ENCODE peak calls at places on chromosome 7, in five cellular contexts. B is SW480, S is bronchial epithelial cell, L is AML-193, N is GM12865. X is an unnamed sample.
A peak's percentile ranks its signal among the peaks of the same experiment; 100 is the strongest.

GRCh38 chr7:27101906-27102577 is 441 bp downstream of the HOXA2 start:
- DNase-seq in B (no peak), S (no peak), L (no peak), N (no peak), X (no peak)

GRCh38 chr7:133510326-133511055 is 257.6 kb downstream of the EXOC4 start:
- DNase-seq in B (no peak), S (peak; percentile 63), L (no peak), N (no peak), X (no peak)

GRCh38 chr7:6367701-6368211 is 80.0 kb downstream of the DAGLB start:
- DNase-seq in B (peak; percentile 62), S (peak; percentile 55), L (no peak), N (no peak), X (peak; percentile 59)

GRCh38 chr7:76333388-76334101 is 25.2 kb downstream of the YWHAG start:
- DNase-seq in B (no peak), S (no peak), L (no peak), N (no peak), X (no peak)

GRCh38 chr7:155470686-155471638 is 13.0 kb downstream of the EN2 start:
- DNase-seq in B (peak; percentile 94), S (no peak), L (no peak), N (no peak), X (no peak)

GRCh38 chr7:93165447-93165846 is 17.3 kb upstream of the SAMD9L start:
- DNase-seq in B (no peak), S (no peak), L (no peak), N (peak; percentile 73), X (no peak)

GRCh38 chr7:144821069-144821468 is 14.8 kb downstream of the TPK1 start:
- DNase-seq in B (no peak), S (no peak), L (no peak), N (peak; percentile 35), X (no peak)

GRCh38 chr7:70134029-70134445 is 535.8 kb downstream of the AUTS2 start:
- DNase-seq in B (no peak), S (peak; percentile 2), L (no peak), N (no peak), X (no peak)

GRCh38 chr7:157870644-157871290 is 534.0 kb downstream of the DNAJB6 start:
- DNase-seq in B (no peak), S (no peak), L (no peak), N (no peak), X (no peak)

GRCh38 chr7:106535234-106536026 is 125.5 kb downstream of the CCDC71L start:
- DNase-seq in B (no peak), S (no peak), L (no peak), N (no peak), X (peak; percentile 57)

GRCh38 chr7:143454091-143454729 is 11.0 kb downstream of the TAS2R60 start:
- DNase-seq in B (no peak), S (no peak), L (no peak), N (no peak), X (no peak)

GRCh38 chr7:107813524-107813923 is 10.5 kb upstream of the SLC26A3 start:
- DNase-seq in B (no peak), S (no peak), L (no peak), N (no peak), X (no peak)

GRCh38 chr7:150514748-150515222 is at the start of gene GIMAP7:
- DNase-seq in B (no peak), S (no peak), L (no peak), N (peak; percentile 71), X (no peak)

GRCh38 chr7:44973610-44974401 is 5.0 kb downstream of the MYO1G start:
- DNase-seq in B (peak; percentile 31), S (no peak), L (peak; percentile 49), N (no peak), X (no peak)

GRCh38 chr7:95649546-95649945 is 53.2 kb upstream of the PDK4 start:
- DNase-seq in B (no peak), S (peak; percentile 48), L (no peak), N (no peak), X (no peak)

GRCh38 chr7:37683263-37684120 is at the start of gene GPR141:
- DNase-seq in B (no peak), S (peak; percentile 90), L (peak; percentile 87), N (peak; percentile 89), X (no peak)

GRCh38 chr7:32890010-32890552 is 1.5 kb downstream of the KBTBD2 start:
- DNase-seq in B (peak; percentile 39), S (peak; percentile 20), L (no peak), N (peak; percentile 21), X (peak; percentile 37)

X was measured in LoVo.